ENCODE peak calls at places on chromosomes 7 and 10, in four cellular contexts. One of them, this sample, is unnamed.

GRCh38 chr7:157018328-157018996 is 8.0 kb upstream of the MNX1 start:
- DNase-seq in astrocyte of the cerebellum: no peak
- DNase-seq in natural killer cell: no peak
- DNase-seq in Peyer's patch: no peak
- DNase-seq in this sample: no peak

GRCh38 chr10:24929056-24929544 is 23.3 kb downstream of the PRTFDC1 start:
- DNase-seq in Peyer's patch: no peak
- DNase-seq in astrocyte of the cerebellum: peak; percentile 97
- DNase-seq in natural killer cell: no peak
- DNase-seq in this sample: no peak

GRCh38 chr7:3961857-3962503 is 660.9 kb downstream of the SDK1 start:
- DNase-seq in Peyer's patch: no peak
- DNase-seq in astrocyte of the cerebellum: no peak
- DNase-seq in natural killer cell: no peak
- DNase-seq in this sample: no peak

GRCh38 chr7:68125173-68125572 is 1128.5 kb downstream of the TYW1 start:
- DNase-seq in natural killer cell: no peak
- DNase-seq in Peyer's patch: no peak
- DNase-seq in astrocyte of the cerebellum: no peak
- DNase-seq in this sample: no peak

GRCh38 chr7:135510603-135511183 is 791 bp upstream of the CNOT4 start:
- DNase-seq in Peyer's patch: no peak
- DNase-seq in astrocyte of the cerebellum: no peak
- DNase-seq in natural killer cell: no peak
- DNase-seq in this sample: no peak

GRCh38 chr7:67470256-67470751 is 473.7 kb downstream of the TYW1 start:
- DNase-seq in Peyer's patch: no peak
- DNase-seq in natural killer cell: no peak
- DNase-seq in astrocyte of the cerebellum: no peak
- DNase-seq in this sample: no peak

GRCh38 chr10:5882961-5883360 is 6.7 kb downstream of the ANKRD16 start:
- DNase-seq in astrocyte of the cerebellum: no peak
- DNase-seq in Peyer's patch: no peak
- DNase-seq in natural killer cell: no peak
- DNase-seq in this sample: no peak

GRCh38 chr7:134065415-134065814 is 61.7 kb upstream of the LRGUK start:
- DNase-seq in natural killer cell: no peak
- DNase-seq in Peyer's patch: no peak
- DNase-seq in astrocyte of the cerebellum: no peak
- DNase-seq in this sample: no peak

GRCh38 chr7:139704308-139704879 is 73.4 kb downstream of the HIPK2 start:
- DNase-seq in astrocyte of the cerebellum: no peak
- DNase-seq in Peyer's patch: no peak
- DNase-seq in natural killer cell: no peak
- DNase-seq in this sample: no peak

GRCh38 chr7:86733783-86734182 is 90.1 kb downstream of the GRM3 start:
- DNase-seq in Peyer's patch: no peak
- DNase-seq in natural killer cell: no peak
- DNase-seq in astrocyte of the cerebellum: no peak
- DNase-seq in this sample: no peak

GRCh38 chr7:81051811-81052413 is 133.1 kb upstream of the SEMA3C start:
- DNase-seq in Peyer's patch: no peak
- DNase-seq in astrocyte of the cerebellum: no peak
- DNase-seq in natural killer cell: no peak
- DNase-seq in this sample: no peak

GRCh38 chr7:81503321-81503720 is 266.5 kb downstream of the HGF start:
- DNase-seq in astrocyte of the cerebellum: no peak
- DNase-seq in natural killer cell: no peak
- DNase-seq in Peyer's patch: no peak
- DNase-seq in this sample: no peak

GRCh38 chr10:70302292-70302691 is 18.5 kb upstream of the NPFFR1 start:
- DNase-seq in astrocyte of the cerebellum: no peak
- DNase-seq in Peyer's patch: no peak
- DNase-seq in natural killer cell: no peak
- DNase-seq in this sample: no peak

GRCh38 chr10:131646551-131647525 is 254.0 kb upstream of the PPP2R2D start:
- DNase-seq in astrocyte of the cerebellum: no peak
- DNase-seq in natural killer cell: no peak
- DNase-seq in Peyer's patch: no peak
- DNase-seq in this sample: no peak

GRCh38 chr7:32262315-32262714 is 192.1 kb upstream of the PDE1C start:
- DNase-seq in astrocyte of the cerebellum: no peak
- DNase-seq in natural killer cell: no peak
- DNase-seq in Peyer's patch: no peak
- DNase-seq in this sample: no peak

GRCh38 chr10:10209152-10209551 is 808.5 kb upstream of the CELF2 start:
- DNase-seq in astrocyte of the cerebellum: no peak
- DNase-seq in natural killer cell: no peak
- DNase-seq in Peyer's patch: no peak
- DNase-seq in this sample: no peak

DNA sequence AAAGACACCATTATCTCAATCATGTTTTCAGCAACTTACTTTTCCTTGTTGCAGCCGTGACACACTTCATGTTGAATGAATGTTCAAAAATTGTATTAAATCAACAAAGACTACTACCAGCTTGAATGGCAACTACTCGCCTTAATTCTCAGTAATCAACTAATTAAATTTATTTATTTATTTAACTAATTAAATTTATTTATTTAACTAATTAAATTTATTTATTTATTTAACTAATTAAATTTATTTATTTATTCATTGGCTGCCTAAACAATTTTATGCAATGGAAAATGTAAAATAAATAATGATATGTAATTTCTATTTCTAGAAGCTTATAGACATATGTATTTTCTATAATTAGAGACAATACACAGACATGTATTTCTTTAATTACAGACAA is 435.4 kb downstream of the GPAM start:
- DNase-seq in astrocyte of the cerebellum: no peak
- DNase-seq in Peyer's patch: no peak
- DNase-seq in natural killer cell: no peak
- DNase-seq in this sample: no peak
- TF ChIP-seq CTCF in astrocyte of the cerebellum: no peak
- TF ChIP-seq CTCF in Peyer's patch: no peak
- TF ChIP-seq CTCF in natural killer cell: no peak
- TF ChIP-seq CTCF in this sample: no peak

GRCh38 chr10:120328647-120329046 is 128.4 kb upstream of the PLPP4 start:
- DNase-seq in Peyer's patch: no peak
- DNase-seq in astrocyte of the cerebellum: no peak
- DNase-seq in natural killer cell: no peak
- DNase-seq in this sample: no peak
- TF ChIP-seq CTCF in Peyer's patch: no peak
- TF ChIP-seq CTCF in astrocyte of the cerebellum: no peak
- TF ChIP-seq CTCF in natural killer cell: no peak
- TF ChIP-seq CTCF in this sample: no peak

GRCh38 chr7:100044719-100045118 is 4.9 kb upstream of the ZSCAN21 start:
- DNase-seq in natural killer cell: no peak
- DNase-seq in Peyer's patch: peak; percentile 29
- DNase-seq in astrocyte of the cerebellum: no peak
- DNase-seq in this sample: no peak
- TF ChIP-seq CTCF in natural killer cell: no peak
- TF ChIP-seq CTCF in Peyer's patch: peak; percentile 51
- TF ChIP-seq CTCF in astrocyte of the cerebellum: no peak
- TF ChIP-seq CTCF in this sample: no peak

GRCh38 chr10:86333813-86334514 is 32.6 kb downstream of the GRID1 start:
- DNase-seq in Peyer's patch: no peak
- DNase-seq in astrocyte of the cerebellum: no peak
- DNase-seq in natural killer cell: no peak
- DNase-seq in this sample: no peak

GRCh38 chr10:86329093-86329710 is 37.4 kb downstream of the GRID1 start:
- DNase-seq in Peyer's patch: no peak
- DNase-seq in astrocyte of the cerebellum: no peak
- DNase-seq in natural killer cell: no peak
- DNase-seq in this sample: no peak

GRCh38 chr10:86331861-86332260 is 34.7 kb downstream of the GRID1 start:
- DNase-seq in natural killer cell: no peak
- DNase-seq in Peyer's patch: no peak
- DNase-seq in astrocyte of the cerebellum: no peak
- DNase-seq in this sample: no peak

GRCh38 chr10:86329896-86330680 is 36.5 kb downstream of the GRID1 start:
- DNase-seq in natural killer cell: no peak
- DNase-seq in Peyer's patch: no peak
- DNase-seq in astrocyte of the cerebellum: no peak
- DNase-seq in this sample: no peak

GRCh38 chr10:86330778-86331763 is 35.5 kb downstream of the GRID1 start:
- DNase-seq in astrocyte of the cerebellum: no peak
- DNase-seq in natural killer cell: no peak
- DNase-seq in Peyer's patch: no peak
- DNase-seq in this sample: no peak
- TF ChIP-seq CTCF in astrocyte of the cerebellum: no peak
- TF ChIP-seq CTCF in natural killer cell: no peak
- TF ChIP-seq CTCF in Peyer's patch: no peak
- TF ChIP-seq CTCF in this sample: peak; percentile 31

DNA sequence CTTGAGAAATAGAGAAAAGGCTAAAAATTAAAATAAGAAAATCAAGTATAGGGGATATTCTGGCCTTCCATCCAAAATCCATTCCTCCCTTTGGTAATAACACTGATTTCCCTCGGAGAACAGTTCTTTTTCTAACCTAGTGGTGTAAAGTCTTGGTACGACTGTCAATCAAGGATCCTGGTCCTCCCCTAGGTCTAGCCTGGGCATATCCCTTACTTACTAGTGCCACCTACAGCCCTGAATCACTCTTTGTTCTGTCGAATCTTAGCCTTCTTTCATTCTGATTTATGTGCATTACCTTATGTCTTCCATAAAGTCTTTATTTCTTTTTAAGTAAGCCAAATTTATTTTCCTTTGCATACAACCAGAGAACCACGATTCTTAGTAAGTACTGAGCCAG is 298.7 kb upstream of the LRRTM3 start:
- DNase-seq in astrocyte of the cerebellum: no peak
- DNase-seq in natural killer cell: no peak
- DNase-seq in Peyer's patch: no peak
- DNase-seq in this sample: no peak
- TF ChIP-seq CTCF in astrocyte of the cerebellum: peak; percentile 14
- TF ChIP-seq CTCF in natural killer cell: no peak
- TF ChIP-seq CTCF in Peyer's patch: peak; percentile 55
- TF ChIP-seq CTCF in this sample: peak; percentile 65

This sample was measured in D721Med.